ENCODE peak calls at places on chromosomes 12 and 14, in five cellular contexts. R is stimulated activated CD4-positive, alpha-beta T cell treated with anti-CD3 and anti-CD28 coated beads, Interleukin-1b, Interleukin-23, amount 100 ng/mL, for 24 hours; B is A549; L is upper lobe of left lung; E is iris pigment epithelial cell. H is an unnamed sample.

GRCh38 chr14:93549578-93549977 is 118.8 kb downstream of the UNC79 start:
- DNase-seq in R (no peak), B (no peak), L (no peak), E (no peak), H (no peak)

GRCh38 chr12:113757223-113758002 is 208.7 kb downstream of the RBM19 start:
- DNase-seq in R (no peak), B (no peak), L (no peak), E (no peak), H (no peak)

GRCh38 chr14:85856430-85856829 is 326.5 kb downstream of the FLRT2 start:
- DNase-seq in R (no peak), B (no peak), L (no peak), E (peak; percentile 12), H (no peak)

GRCh38 chr12:63967358-63967757 is 122.9 kb downstream of the SRGAP1 start:
- DNase-seq in R (no peak), B (no peak), L (no peak), E (peak; percentile 70), H (no peak)

GRCh38 chr14:64536488-64537245 is 3.9 kb upstream of the HSPA2 start:
- DNase-seq in R (no peak), B (peak; percentile 39), L (no peak), E (peak; percentile 80), H (no peak)

GRCh38 chr12:81216739-81217138 is 138.9 kb downstream of the ACSS3 start:
- DNase-seq in R (no peak), B (no peak), L (no peak), E (no peak), H (no peak)

GRCh38 chr12:27800819-27801218 is 20.8 kb upstream of the MANSC4 start:
- DNase-seq in R (no peak), B (no peak), L (no peak), E (no peak), H (no peak)

GRCh38 chr14:54200726-54201125 is 196.1 kb upstream of the CDKN3 start:
- DNase-seq in R (no peak), B (no peak), L (no peak), E (peak; percentile 38), H (no peak)

GRCh38 chr12:27808831-27809230 is 28.8 kb upstream of the MANSC4 start:
- DNase-seq in R (no peak), B (no peak), L (no peak), E (no peak), H (no peak)

GRCh38 chr12:30296486-30296885 is 399.2 kb downstream of the IPO8 start:
- DNase-seq in R (no peak), B (no peak), L (no peak), E (no peak), H (no peak)

GRCh38 chr14:101469382-101470251 is 91.7 kb upstream of the DIO3 start:
- DNase-seq in R (no peak), B (no peak), L (no peak), E (no peak), H (no peak)